ENCODE peak calls at places on chromosomes 3 and 15, in ten cellular contexts. M, N, D, C, I, T, Q, S, H and O are unnamed samples.

GRCh38 chr3:43919067-43919466 is 228.3 kb downstream of the ABHD5 start:
- DNase-seq in N (no peak), S (no peak), D (no peak), C (no peak), I (peak; percentile 44), Q (no peak), M (no peak), T (no peak), H (no peak), O (peak; percentile 34)

GRCh38 chr3:11247362-11247761 is 24.8 kb upstream of the ATG7 start:
- DNase-seq in N (no peak), T (no peak), I (no peak), D (no peak), H (no peak), Q (no peak), M (no peak), S (no peak), C (no peak), O (no peak)

GRCh38 chr3:56547486-56547885 is 9.5 kb upstream of the CCDC66 start:
- DNase-seq in D (no peak), M (no peak), T (no peak), H (no peak), C (no peak), I (no peak), N (peak; percentile 9), Q (no peak), S (no peak), O (peak; percentile 11)

GRCh38 chr3:19149388-19149787 is 1.1 kb downstream of the KCNH8 start:
- DNase-seq in Q (no peak), C (no peak), D (peak; percentile 78), S (peak; percentile 81), I (peak; percentile 25), H (peak; percentile 55), M (no peak), N (peak; percentile 79), T (no peak), O (peak; percentile 60)

GRCh38 chr15:78077053-78077859 is at the start of gene TBC1D2B:
- DNase-seq in C (no peak), N (peak; percentile 85), T (no peak), S (peak; percentile 60), D (peak; percentile 71), H (peak; percentile 51), M (peak; percentile 55), Q (no peak), I (peak; percentile 61), O (peak; percentile 81)

GRCh38 chr3:174168538-174169254 is 690.4 kb upstream of the NAALADL2 start:
- DNase-seq in N (peak; percentile 3), M (no peak), I (no peak), H (no peak), S (no peak), C (no peak), T (no peak), D (no peak), Q (no peak), O (no peak)

GRCh38 chr3:188624384-188624783 is 470.4 kb downstream of the LPP start:
- DNase-seq in M (peak; percentile 86), T (no peak), S (peak; percentile 40), N (no peak), H (no peak), D (no peak), Q (peak; percentile 35), I (peak; percentile 87), C (no peak), O (peak; percentile 83)

GRCh38 chr3:71064288-71064975 is 519.1 kb downstream of the FOXP1 start:
- DNase-seq in Q (peak; percentile 4), M (peak; percentile 56), T (no peak), D (peak; percentile 78), S (peak; percentile 70), C (no peak), H (peak; percentile 9), N (no peak), I (peak; percentile 74), O (peak; percentile 79)